ENCODE peak calls at places on chromosomes 12 and 14, in nine cellular contexts. A is kidney; G is renal cortical epithelial cell; S is CD4-positive, alpha-beta T cell; E is germinal center; Q is GM13977; C is activated CD4-positive, CD25-positive, alpha-beta regulatory T cell treated with anti-CD3 and anti-CD28 coated beads, Interleukin-2, amount 50 U/mL, for 72 hours; V is stimulated activated CD4-positive, alpha-beta T cell treated with anti-CD3 and anti-CD28 coated beads, TNF-alpha, amount 100 ng/mL, for 48 hours; R is activated CD4-positive, alpha-beta T cell treated with anti-CD3 and anti-CD28 coated beads, Interleukin-2, amount 50 U/mL, for 1 hour. Z is an unnamed sample.

GRCh38 chr12:50627491-50627890 is 122.7 kb downstream of the DIP2B start:
- DNase-seq in G (no peak), A (no peak), C (no peak), S (no peak), V (no peak), Q (no peak), E (no peak), R (no peak), Z (no peak)

GRCh38 chr14:24315243-24315806 is 4.0 kb downstream of the LTB4R start:
- DNase-seq in A (no peak), E (no peak), C (no peak), R (no peak), G (no peak), Q (no peak), S (no peak), V (no peak), Z (no peak)

GRCh38 chr14:48983355-48983888 is 602.8 kb downstream of the RPS29 start:
- DNase-seq in C (no peak), S (no peak), V (no peak), R (no peak), E (no peak), Q (no peak), A (no peak), G (no peak), Z (no peak)

GRCh38 chr14:97158102-97158501 is 360.9 kb downstream of the VRK1 start:
- DNase-seq in G (no peak), C (no peak), A (no peak), S (no peak), R (no peak), Q (no peak), E (no peak), V (no peak), Z (no peak)

GRCh38 chr12:53052419-53053222 is 2.8 kb downstream of the TNS2 start:
- DNase-seq in V (no peak), E (no peak), R (no peak), Q (no peak), A (peak), G (peak), C (no peak), S (no peak), Z (peak)

GRCh38 chr14:74882103-74882920 is 596 bp downstream of the DLST start:
- DNase-seq in E (peak), C (no peak), V (peak), A (no peak), R (peak), Q (peak), S (peak), G (peak), Z (no peak)

GRCh38 chr14:45679852-45680251 is 426.9 kb upstream of the MIS18BP1 start:
- DNase-seq in Q (no peak), V (no peak), R (no peak), A (no peak), S (no peak), E (no peak), G (peak), C (no peak), Z (peak)

GRCh38 chr12:11578461-11578993 is 70.9 kb upstream of the ETV6 start:
- DNase-seq in A (no peak), V (no peak), S (no peak), Q (no peak), C (no peak), R (no peak), G (no peak), E (peak), Z (no peak)

GRCh38 chr12:130013771-130014484 is 110.1 kb upstream of the TMEM132D start:
- DNase-seq in R (peak), G (peak), E (peak), Q (peak), A (no peak), C (no peak), S (no peak), V (peak), Z (no peak)

GRCh38 chr12:20050166-20050565 is 318.2 kb upstream of the PDE3A start:
- DNase-seq in E (no peak), A (no peak), G (no peak), V (no peak), R (no peak), C (no peak), Q (no peak), S (no peak), Z (no peak)

GRCh38 chr12:7934560-7935463 is 1.2 kb downstream of the SLC2A3 start:
- DNase-seq in A (no peak), Q (no peak), E (no peak), C (no peak), S (no peak), V (no peak), R (no peak), G (no peak), Z (no peak)

GRCh38 chr14:54529811-54530210 is 20.1 kb downstream of the CGRRF1 start:
- DNase-seq in S (no peak), R (no peak), G (peak), V (no peak), C (no peak), Q (no peak), E (no peak), A (no peak), Z (peak)

GRCh38 chr14:74511966-74512365 is 18.4 kb downstream of the ISCA2 start:
- DNase-seq in G (no peak), R (no peak), V (no peak), E (no peak), Q (no peak), A (no peak), C (no peak), S (no peak), Z (no peak)

GRCh38 chr12:47729233-47729632 is 3.9 kb upstream of the ENDOU start:
- DNase-seq in Q (no peak), R (no peak), C (no peak), S (no peak), A (no peak), E (no peak), V (no peak), G (no peak), Z (no peak)

GRCh38 chr12:38697290-38697689 is 208.1 kb downstream of the CPNE8 start:
- DNase-seq in Q (no peak), G (no peak), S (no peak), A (no peak), E (no peak), V (no peak), C (no peak), R (no peak), Z (no peak)

GRCh38 chr14:63492391-63492790 is 50.8 kb downstream of the PPP2R5E start:
- DNase-seq in A (no peak), S (no peak), V (no peak), G (peak), Q (no peak), R (no peak), E (no peak), C (no peak), Z (no peak)

GRCh38 chr14:57748279-57748678 is 117.6 kb downstream of the SLC35F4 start:
- DNase-seq in E (no peak), V (no peak), G (peak), Q (no peak), A (no peak), C (no peak), R (no peak), S (no peak), Z (no peak)

GRCh38 chr14:104091061-104091926 is 5.8 kb downstream of the ASPG start:
- DNase-seq in Q (no peak), V (no peak), E (no peak), A (peak), G (no peak), S (no peak), R (no peak), C (no peak), Z (no peak)

GRCh38 chr12:153080-153746 is 60.7 kb downstream of the SLC6A12 start:
- DNase-seq in R (peak), Q (peak), E (peak), S (peak), G (peak), A (peak), V (peak), C (peak), Z (no peak)

GRCh38 chr12:8822298-8822697 is at the start of gene A2ML1:
- DNase-seq in A (no peak), E (no peak), C (no peak), S (no peak), V (no peak), G (peak), Q (no peak), R (no peak), Z (no peak)

GRCh38 chr14:22375321-22375930 is 213.6 kb downstream of the DAD1 start:
- DNase-seq in V (no peak), S (no peak), E (no peak), A (no peak), R (no peak), G (peak), C (no peak), Q (no peak), Z (peak)

Z was measured in pulmonary artery endothelial cell.